ENCODE peak calls at places on chromosomes 13 and 19, in six cellular contexts. P, J, A, N, Z and V are unnamed samples.

GRCh38 chr13:48985751-48986150 is 10.0 kb downstream of the FNDC3A start:
- DNase-seq in Z (no peak), A (no peak), J (no peak), N (no peak), P (no peak), V (no peak)

GRCh38 chr13:21556051-21556450 is 47.9 kb downstream of the MICU2 start:
- DNase-seq in N (no peak), P (no peak), Z (no peak), A (no peak), J (no peak), V (no peak)

GRCh38 chr13:98571955-98572662 is 4.8 kb downstream of the STK24 start:
- DNase-seq in J (peak), N (no peak), P (no peak), A (no peak), Z (no peak), V (no peak)

GRCh38 chr13:111873676-111874178 is 193.2 kb upstream of the SOX1 start:
- DNase-seq in J (no peak), P (no peak), Z (no peak), A (no peak), N (no peak), V (no peak)

GRCh38 chr13:50415428-50415827 is 400.2 kb downstream of the KCNRG start:
- DNase-seq in J (no peak), P (no peak), Z (no peak), A (no peak), N (no peak), V (no peak)

GRCh38 chr19:12938536-12939291 is at the start of gene CALR:
- DNase-seq in P (peak), A (peak), N (no peak), J (peak), Z (no peak), V (peak)

GRCh38 chr13:31053098-31053497 is 108.6 kb downstream of the HSPH1 start:
- DNase-seq in Z (no peak), A (no peak), P (no peak), N (peak), J (no peak), V (no peak)

GRCh38 chr13:26300140-26300539 is 46.2 kb downstream of the CDK8 start:
- DNase-seq in P (no peak), Z (no peak), N (no peak), A (no peak), J (no peak), V (no peak)

GRCh38 chr13:40789275-40790231 is at the start of gene SLC25A15:
- DNase-seq in A (peak), P (peak), Z (peak), N (peak), J (peak), V (peak)

GRCh38 chr13:24274452-24274971 is 34.9 kb upstream of the C1QTNF9 start:
- DNase-seq in P (no peak), Z (no peak), N (peak), J (peak), A (peak), V (no peak)

GRCh38 chr19:5102520-5102919 is 133.6 kb downstream of the KDM4B start:
- DNase-seq in P (no peak), J (no peak), A (no peak), N (no peak), Z (no peak), V (no peak)

GRCh38 chr19:33904681-33905080 is 108.0 kb downstream of the KCTD15 start:
- DNase-seq in J (no peak), N (peak), Z (no peak), A (no peak), P (no peak), V (no peak)

GRCh38 chr13:68185767-68186166 is 955.6 kb upstream of the PCDH9 start:
- DNase-seq in A (no peak), J (no peak), Z (no peak), N (no peak), P (no peak), V (no peak)

GRCh38 chr19:40420766-40421467 is 4.9 kb downstream of the SERTAD1 start:
- DNase-seq in P (peak), N (peak), Z (peak), J (peak), A (peak), V (peak)

GRCh38 chr19:8233370-8233769 is 24.2 kb downstream of the CERS4 start:
- DNase-seq in P (no peak), Z (no peak), J (no peak), N (no peak), A (no peak), V (no peak)

GRCh38 chr19:51327066-51327985 is 14.6 kb downstream of the VSIG10L start:
- DNase-seq in J (peak), Z (no peak), N (no peak), A (peak), P (no peak), V (peak)

GRCh38 chr13:46757640-46758039 is 39.3 kb downstream of the ESD start:
- DNase-seq in A (no peak), Z (no peak), P (no peak), J (no peak), N (no peak), V (no peak)

GRCh38 chr19:3580156-3580955 is 4.9 kb upstream of the GIPC3 start:
- DNase-seq in Z (no peak), A (no peak), P (no peak), J (no peak), N (no peak), V (no peak)

GRCh38 chr13:85528578-85529215 is 270.5 kb downstream of the SLITRK6 start:
- DNase-seq in J (no peak), N (no peak), Z (no peak), A (no peak), P (no peak), V (no peak)

GRCh38 chr19:55678121-55678671 is 3.2 kb downstream of the EPN1 start:
- DNase-seq in N (peak), J (no peak), Z (no peak), A (no peak), P (no peak), V (no peak)

GRCh38 chr13:41516760-41517159 is 59.4 kb downstream of the RGCC start:
- DNase-seq in P (no peak), A (no peak), N (no peak), Z (no peak), J (no peak), V (no peak)

GRCh38 chr13:54687173-54687572 is 1658.6 kb downstream of the OLFM4 start:
- DNase-seq in A (no peak), Z (no peak), P (no peak), J (no peak), N (no peak), V (no peak)

GRCh38 chr13:78593652-78594494 is 9.5 kb downstream of the POU4F1 start:
- DNase-seq in Z (no peak), P (no peak), N (no peak), A (no peak), J (no peak), V (no peak)

GRCh38 chr19:54551293-54551692 is 22.3 kb upstream of the LILRA2 start:
- DNase-seq in N (no peak), A (no peak), Z (no peak), J (peak), P (no peak), V (no peak)

GRCh38 chr13:101626925-101627555 is 174.6 kb downstream of the ITGBL1 start:
- DNase-seq in N (no peak), Z (no peak), A (no peak), P (no peak), J (peak), V (no peak)

GRCh38 chr19:8902520-8902919 is 70.3 kb downstream of the MBD3L1 start:
- DNase-seq in N (no peak), Z (no peak), P (no peak), A (no peak), J (no peak), V (no peak)

GRCh38 chr19:42352216-42352892 is 26.9 kb downstream of the MEGF8 start:
- DNase-seq in J (no peak), P (no peak), N (no peak), Z (no peak), A (no peak), V (no peak)

GRCh38 chr19:40056505-40056904 is 474 bp upstream of the ZNF780B start:
- DNase-seq in N (no peak), J (no peak), P (no peak), A (no peak), Z (no peak), V (no peak)

GRCh38 chr13:27194895-27195764 is 23.5 kb upstream of the USP12 start:
- DNase-seq in A (no peak), Z (no peak), P (no peak), J (no peak), N (no peak), V (no peak)

GRCh38 chr13:103100795-103101194 is 34.6 kb upstream of the SLC10A2 start:
- DNase-seq in Z (no peak), A (no peak), N (no peak), J (no peak), P (no peak), V (no peak)

GRCh38 chr19:17370026-17370587 is 7.0 kb downstream of the PLVAP start:
- DNase-seq in P (no peak), N (no peak), Z (no peak), A (no peak), J (no peak), V (no peak)

GRCh38 chr19:8101311-8101710 is 48.1 kb downstream of the FBN3 start:
- DNase-seq in Z (no peak), N (no peak), A (no peak), J (no peak), P (no peak), V (no peak)

GRCh38 chr13:73274147-73274546 is 215.3 kb downstream of the KLF5 start:
- DNase-seq in P (no peak), N (no peak), J (no peak), A (no peak), Z (no peak), V (no peak)

GRCh38 chr19:1168562-1168873 is 5.5 kb downstream of the SBNO2 start:
- DNase-seq in A (no peak), J (no peak), Z (no peak), P (no peak), N (no peak), V (no peak)

GRCh38 chr19:1168877-1169791 is 4.9 kb downstream of the SBNO2 start:
- DNase-seq in J (peak), Z (no peak), N (no peak), P (peak), A (no peak), V (peak)

GRCh38 chr19:1171755-1172352 is 2.2 kb downstream of the SBNO2 start:
- DNase-seq in J (peak), P (peak), A (no peak), Z (no peak), N (no peak), V (no peak)

GRCh38 chr19:1170938-1171754 is 2.9 kb downstream of the SBNO2 start:
- DNase-seq in P (no peak), A (no peak), N (no peak), Z (no peak), J (peak), V (peak)

DNA sequence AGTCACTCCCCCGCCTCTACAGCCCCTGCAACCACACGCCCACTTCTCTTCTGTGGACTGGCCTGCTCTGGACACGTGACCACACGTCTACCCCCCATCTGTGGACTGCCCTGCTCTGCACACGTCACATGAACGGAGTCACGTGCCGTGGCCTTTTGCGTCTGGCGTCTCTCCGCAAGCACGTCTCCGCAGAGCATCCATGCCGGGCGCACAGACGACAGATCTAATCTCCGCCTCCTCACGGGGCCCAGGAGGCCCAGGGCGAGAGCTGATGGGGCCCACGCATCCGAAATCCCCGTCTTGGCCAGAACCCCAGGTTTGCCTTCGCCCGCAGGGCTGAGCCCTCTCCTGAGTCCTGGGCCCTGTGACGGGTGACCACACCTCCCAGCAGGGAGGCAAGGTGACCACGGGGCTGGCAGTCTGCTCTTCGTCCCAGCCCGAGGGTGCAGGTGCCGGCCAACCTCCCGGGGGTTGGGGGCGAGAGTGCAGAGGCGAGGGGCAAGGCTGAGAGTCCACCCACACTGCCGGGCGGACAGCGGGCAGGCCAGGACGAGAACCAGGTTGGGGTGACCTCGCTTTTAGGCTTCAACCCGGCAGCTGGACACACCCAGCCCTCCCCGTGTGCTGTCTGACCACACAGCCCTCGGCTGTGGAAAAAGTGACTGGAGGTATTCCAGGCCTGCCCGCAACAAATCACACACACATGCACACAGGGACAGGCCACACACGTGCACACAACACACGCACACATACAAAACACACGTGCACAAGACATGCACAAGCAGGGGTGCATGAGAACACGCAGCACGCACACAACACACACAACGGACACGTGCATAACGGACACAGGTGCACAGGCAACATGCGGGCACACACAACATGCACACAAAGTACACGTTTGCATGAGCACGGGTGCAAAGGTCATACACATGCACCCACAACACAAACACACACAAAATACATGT is 3.9 kb downstream of the SBNO2 start:
- DNase-seq in A (no peak), P (peak), Z (no peak), J (peak), N (no peak), V (peak)
- H3K27ac ChIP-seq in A (no peak), P (peak), Z (no peak), J (no peak), N (no peak), V (no peak)

GRCh38 chr13:29239653-29240525 is 355.6 kb downstream of the SLC7A1 start:
- DNase-seq in N (no peak), J (no peak), P (no peak), Z (no peak), A (no peak), V (no peak)
- H3K27ac ChIP-seq in N (no peak), J (no peak), P (no peak), Z (no peak), A (no peak), V (no peak)

GRCh38 chr13:43965446-43965845 is 85.7 kb downstream of the LACC1 start:
- DNase-seq in A (no peak), Z (no peak), J (no peak), P (no peak), N (no peak), V (no peak)
- H3K27ac ChIP-seq in A (no peak), Z (no peak), J (no peak), P (no peak), N (no peak), V (no peak)

DNA sequence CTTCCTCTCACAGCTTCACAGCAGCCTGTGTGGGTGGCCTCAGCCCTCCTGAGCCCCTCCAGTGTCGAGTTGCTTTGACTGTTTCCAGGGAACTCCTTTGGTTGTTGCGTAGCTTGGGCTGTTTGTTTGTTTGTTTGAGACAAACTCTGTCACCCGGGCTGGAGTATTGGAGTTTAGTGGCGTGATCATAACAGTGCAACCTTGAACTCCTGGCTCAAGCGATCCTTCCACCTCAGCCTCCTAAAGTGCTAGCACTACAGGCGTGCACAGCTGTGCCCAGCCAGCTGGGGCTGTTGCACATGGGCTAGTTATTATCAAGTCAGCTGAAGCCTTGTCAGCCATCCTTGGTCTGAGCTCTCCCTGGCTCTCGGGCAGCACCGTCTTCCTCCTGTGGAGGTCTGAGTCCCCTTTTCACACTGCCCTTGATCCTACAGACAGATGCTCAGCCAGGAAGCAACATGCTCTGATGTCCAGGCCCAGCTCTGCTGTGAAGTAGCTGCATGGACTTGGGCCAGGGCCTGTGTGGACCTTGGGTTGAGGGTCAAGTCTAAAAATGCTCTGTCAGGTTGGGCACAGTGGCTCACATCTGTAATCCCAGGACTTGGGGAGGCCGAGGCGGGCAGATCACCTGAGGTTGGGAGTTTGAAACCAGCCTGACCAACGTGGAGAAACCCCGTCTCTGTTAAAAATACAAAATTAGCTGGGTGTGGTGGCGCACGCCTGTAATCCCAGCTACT is 10.3 kb downstream of the DOT1L start:
- DNase-seq in P (no peak), Z (no peak), N (no peak), J (no peak), A (no peak), V (no peak)
- H3K27ac ChIP-seq in P (no peak), Z (no peak), N (no peak), J (no peak), A (no peak), V (no peak)

GRCh38 chr19:44644391-44645016 is 794 bp downstream of the PVR start:
- DNase-seq in Z (no peak), J (no peak), P (peak), N (no peak), A (no peak), V (peak)
- H3K27ac ChIP-seq in Z (no peak), J (no peak), P (peak), N (peak), A (no peak), V (peak)

GRCh38 chr19:28312269-28312668 is 900.7 kb downstream of the UQCRFS1 start:
- DNase-seq in J (no peak), N (no peak), Z (no peak), P (no peak), A (no peak), V (no peak)

GRCh38 chr19:28309072-28309471 is 903.9 kb downstream of the UQCRFS1 start:
- DNase-seq in A (no peak), N (no peak), P (no peak), Z (no peak), J (no peak), V (no peak)

GRCh38 chr19:28314771-28315170 is 898.2 kb downstream of the UQCRFS1 start:
- DNase-seq in A (no peak), N (no peak), J (no peak), Z (no peak), P (no peak), V (no peak)

GRCh38 chr19:28316464-28316863 is 896.5 kb downstream of the UQCRFS1 start:
- DNase-seq in Z (no peak), A (no peak), J (no peak), P (no peak), N (no peak), V (no peak)

GRCh38 chr19:28313633-28314032 is 899.3 kb downstream of the UQCRFS1 start:
- DNase-seq in J (no peak), P (no peak), A (no peak), N (peak), Z (no peak), V (no peak)
- H3K27ac ChIP-seq in J (no peak), P (no peak), A (no peak), N (peak), Z (no peak), V (no peak)

GRCh38 chr19:58059003-58059671 is at the start of gene ZNF135:
- DNase-seq in A (peak), Z (peak), P (peak), J (peak), N (peak), V (peak)

GRCh38 chr19:58056861-58057260 is 2.2 kb upstream of the ZNF135 start:
- DNase-seq in A (no peak), N (no peak), Z (no peak), P (no peak), J (no peak), V (no peak)

GRCh38 chr19:58060231-58060630 is 1.1 kb downstream of the ZNF135 start:
- DNase-seq in N (no peak), P (no peak), J (no peak), Z (no peak), A (no peak), V (no peak)

GRCh38 chr19:58059681-58060080 is 599 bp downstream of the ZNF135 start:
- DNase-seq in P (no peak), Z (no peak), A (no peak), J (no peak), N (no peak), V (peak)

DNA sequence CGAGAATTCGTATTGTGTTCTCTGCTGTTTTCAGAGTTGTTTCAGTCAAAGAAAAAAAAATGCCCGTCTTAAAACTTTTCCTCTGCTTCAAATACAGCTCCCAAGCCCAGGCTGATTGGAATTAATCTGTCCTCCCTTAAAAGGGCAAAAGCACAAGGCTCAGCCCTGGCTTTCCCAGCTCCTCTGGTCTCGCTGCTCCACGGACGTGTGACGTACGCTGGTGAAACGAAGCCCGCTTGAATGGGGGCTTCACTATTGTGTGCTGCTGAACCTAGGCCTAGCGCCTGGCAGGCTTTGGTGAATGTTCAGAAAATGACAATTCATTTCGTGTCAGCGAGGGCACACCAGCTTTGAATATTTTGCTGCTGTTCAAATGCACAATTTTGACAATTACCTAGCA is 654 bp upstream of the ZNF135 start:
- DNase-seq in A (no peak), N (no peak), J (no peak), P (no peak), Z (no peak), V (no peak)
- H3K27ac ChIP-seq in A (no peak), N (peak), J (no peak), P (peak), Z (peak), V (peak)

DNA sequence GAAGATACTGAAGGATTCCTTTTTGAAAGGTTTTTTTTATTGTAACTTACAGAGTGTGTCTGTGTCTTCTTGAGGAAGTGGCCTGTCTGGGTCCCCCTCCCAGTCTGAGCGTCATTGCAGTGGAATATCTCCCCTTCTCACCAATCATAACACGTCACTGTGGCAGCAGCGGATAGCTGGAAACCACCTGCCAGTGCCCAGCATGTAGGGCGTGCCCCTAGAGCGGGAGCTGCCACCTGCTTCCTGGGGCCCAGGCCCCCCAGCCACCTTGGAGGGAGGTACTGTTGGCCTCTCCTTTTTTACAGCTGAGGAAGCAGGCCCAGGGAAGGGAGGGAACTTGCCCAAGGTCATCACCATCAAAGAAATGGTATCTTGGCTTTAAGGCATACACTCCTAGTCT is 4.6 kb upstream of the DNM2 start:
- DNase-seq in J (peak), P (no peak), N (no peak), A (no peak), Z (no peak), V (no peak)
- H3K27ac ChIP-seq in J (no peak), P (no peak), N (no peak), A (no peak), Z (no peak), V (no peak)